ENCODE peak calls at places on chromosomes 3 and 15, in four cellular contexts. N is CD4-positive, alpha-beta T cell; O is cardiac muscle cell; W is DND-41. Q is an unnamed sample.
A peak's percentile ranks its signal among the peaks of the same experiment; 100 is the strongest.

GRCh38 chr3:18423401-18424212 is 1.5 kb downstream of the SATB1 start:
- DNase-seq in N (no peak), O (peak; percentile 64), W (peak; percentile 58), Q (peak; percentile 22)

GRCh38 chr3:107579372-107579771 is 56.6 kb downstream of the BBX start:
- DNase-seq in N (no peak), O (no peak), W (no peak), Q (no peak)

GRCh38 chr15:39959411-39959810 is 25.5 kb downstream of the EIF2AK4 start:
- DNase-seq in N (no peak), O (no peak), W (no peak), Q (no peak)

GRCh38 chr15:74383695-74384565 is 16.5 kb upstream of the CYP11A1 start:
- DNase-seq in N (no peak), O (peak; percentile 22), W (peak; percentile 41), Q (peak; percentile 70)

GRCh38 chr3:115789480-115789879 is 166.2 kb downstream of the GAP43 start:
- DNase-seq in N (no peak), O (no peak), W (no peak), Q (no peak)

GRCh38 chr15:94638183-94638582 is 406.8 kb downstream of the MCTP2 start:
- DNase-seq in N (no peak), O (no peak), W (no peak), Q (no peak)

GRCh38 chr3:123802007-123802630 is 82.0 kb downstream of the MYLK start:
- DNase-seq in N (no peak), O (no peak), W (no peak), Q (no peak)

GRCh38 chr15:100235030-100235617 is 106.7 kb downstream of the ADAMTS17 start:
- DNase-seq in N (no peak), O (no peak), W (no peak), Q (no peak)

GRCh38 chr15:85485956-85486567 is 105.7 kb downstream of the AKAP13 start:
- DNase-seq in N (peak; percentile 45), O (peak; percentile 81), W (peak; percentile 62), Q (no peak)

GRCh38 chr3:64571982-64572381 is 115.8 kb downstream of the ADAMTS9 start:
- DNase-seq in N (no peak), O (peak; percentile 66), W (no peak), Q (no peak)

GRCh38 chr3:64574194-64574593 is 113.6 kb downstream of the ADAMTS9 start:
- DNase-seq in N (no peak), O (no peak), W (no peak), Q (no peak)

GRCh38 chr3:64563776-64564175 is 124.0 kb downstream of the ADAMTS9 start:
- DNase-seq in N (no peak), O (no peak), W (no peak), Q (no peak)

GRCh38 chr3:64568895-64569509 is 118.8 kb downstream of the ADAMTS9 start:
- DNase-seq in N (no peak), O (no peak), W (no peak), Q (no peak)
- TF ChIP-seq CTCF in N (no peak), O (no peak), W (no peak), Q (no peak)

DNA sequence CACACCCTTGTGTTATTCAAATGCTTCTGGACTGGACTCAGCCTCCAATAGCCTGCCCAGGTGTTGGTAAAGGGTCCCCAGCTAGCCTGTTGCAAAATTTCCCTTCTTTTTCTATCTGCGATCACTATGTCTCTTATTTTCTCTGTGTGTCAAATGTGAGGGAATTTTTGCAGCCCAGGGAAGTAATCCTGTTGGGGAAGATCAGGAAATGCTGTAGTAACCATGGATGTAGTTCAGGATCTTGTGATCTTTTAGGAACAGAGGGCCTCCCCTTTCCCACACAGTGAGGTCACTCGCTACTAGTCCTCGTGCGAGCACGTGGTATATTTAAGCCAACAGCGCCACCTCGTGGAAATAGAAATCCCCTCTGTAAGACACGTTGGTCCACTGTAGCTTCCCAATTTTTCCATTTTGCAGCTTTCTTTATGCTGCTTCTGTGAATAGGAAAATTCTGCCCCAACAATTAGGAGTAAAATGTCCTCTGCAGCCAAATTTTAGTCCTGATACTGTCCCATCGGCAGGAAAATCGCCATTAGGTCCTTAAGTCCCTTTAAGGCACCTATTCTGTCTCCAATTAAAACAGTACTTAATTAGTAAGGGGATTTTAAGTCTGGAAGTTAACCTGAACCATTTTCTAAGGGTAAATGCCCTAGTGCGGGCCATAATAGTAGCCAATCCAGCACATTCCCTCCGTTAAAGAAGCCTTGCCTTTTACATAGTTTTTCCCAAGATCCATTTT is 4.0 kb upstream of the SMCO1 start:
- DNase-seq in N (peak; percentile 44), O (peak; percentile 79), W (peak; percentile 31), Q (no peak)
- TF ChIP-seq CTCF in N (peak; percentile 50), O (peak; percentile 42), W (peak; percentile 40), Q (no peak)

GRCh38 chr15:89899303-89899946 is 5.6 kb upstream of the AP3S2 start:
- DNase-seq in N (no peak), O (no peak), W (no peak), Q (no peak)

GRCh38 chr15:89893027-89893426 is 767 bp downstream of the AP3S2 start:
- DNase-seq in N (no peak), O (peak; percentile 47), W (no peak), Q (no peak)

GRCh38 chr15:89898146-89898545 is 4.4 kb upstream of the AP3S2 start:
- DNase-seq in N (no peak), O (no peak), W (no peak), Q (no peak)

GRCh38 chr15:89898628-89899302 is 5.0 kb upstream of the AP3S2 start:
- DNase-seq in N (peak; percentile 46), O (peak; percentile 58), W (peak; percentile 45), Q (peak; percentile 25)

GRCh38 chr15:89893696-89894450 is at the start of gene AP3S2:
- DNase-seq in N (peak; percentile 82), O (peak; percentile 97), W (peak; percentile 85), Q (peak; percentile 82)
- TF ChIP-seq CTCF in N (no peak), O (no peak), W (no peak), Q (no peak)

GRCh38 chr3:141845407-141846049 is 30.9 kb upstream of the ATP1B3 start:
- DNase-seq in N (peak; percentile 6), O (no peak), W (peak; percentile 40), Q (no peak)
- TF ChIP-seq CTCF in N (no peak), O (no peak), W (peak; percentile 48), Q (no peak)

GRCh38 chr3:181725830-181726229 is 14.1 kb downstream of the SOX2 start:
- DNase-seq in N (no peak), O (no peak), W (no peak), Q (no peak)

GRCh38 chr3:181727122-181728036 is 15.7 kb downstream of the SOX2 start:
- DNase-seq in N (no peak), O (no peak), W (no peak), Q (no peak)

GRCh38 chr3:181725033-181725775 is 13.5 kb downstream of the SOX2 start:
- DNase-seq in N (no peak), O (no peak), W (no peak), Q (no peak)

GRCh38 chr3:181728470-181728869 is 16.7 kb downstream of the SOX2 start:
- DNase-seq in N (no peak), O (no peak), W (no peak), Q (no peak)

DNA sequence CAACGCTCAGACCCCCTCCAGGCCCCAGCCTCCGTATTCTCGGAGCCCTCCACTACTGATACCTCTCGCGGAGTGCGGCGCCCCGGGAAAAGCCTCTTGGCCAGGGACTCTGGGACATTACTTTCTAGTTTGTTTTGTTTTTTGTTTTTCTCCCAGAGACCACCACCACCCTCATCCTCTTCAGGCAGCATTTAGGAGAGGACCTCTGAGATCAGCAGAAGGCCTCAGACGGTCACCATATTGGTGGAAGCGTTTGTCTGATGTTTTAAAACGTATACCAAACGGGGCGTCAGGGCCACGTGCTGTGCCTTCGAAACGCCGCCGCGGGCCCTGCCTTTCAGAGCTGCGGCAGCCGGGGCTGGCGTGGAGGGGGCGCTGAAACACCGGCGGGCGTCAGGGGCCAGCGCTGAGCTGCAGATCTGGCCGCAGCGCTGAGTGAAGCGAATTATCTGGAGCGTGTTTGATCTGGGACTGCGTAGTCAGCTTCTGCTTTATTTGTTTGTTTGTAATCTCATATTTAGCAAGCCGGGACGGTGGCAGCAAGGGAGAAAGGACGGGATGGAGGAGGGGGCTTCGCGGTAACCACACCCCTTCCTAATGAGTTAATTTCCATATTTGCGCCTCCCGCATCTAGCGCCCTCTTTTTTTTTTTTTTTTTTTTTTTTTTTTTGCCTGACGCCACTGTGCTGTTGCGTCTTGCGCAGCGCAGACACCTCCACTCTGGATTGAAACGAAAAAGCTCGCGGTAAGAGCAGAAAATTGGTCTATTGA is 14.8 kb downstream of the SOX2 start:
- DNase-seq in N (no peak), O (no peak), W (no peak), Q (no peak)
- TF ChIP-seq CTCF in N (no peak), O (no peak), W (no peak), Q (no peak)

GRCh38 chr3:195260286-195260905 is 10.6 kb downstream of the XXYLT1 start:
- DNase-seq in N (no peak), O (no peak), W (no peak), Q (no peak)
- TF ChIP-seq CTCF in N (peak; percentile 13), O (no peak), W (no peak), Q (no peak)

GRCh38 chr3:74891312-74891711 is 276.9 kb upstream of the CNTN3 start:
- DNase-seq in N (no peak), O (no peak), W (no peak), Q (no peak)

GRCh38 chr3:74897006-74897405 is 282.5 kb upstream of the CNTN3 start:
- DNase-seq in N (no peak), O (no peak), W (no peak), Q (no peak)
- TF ChIP-seq CTCF in N (no peak), O (no peak), W (peak; percentile 22), Q (no peak)

Q was measured in activated B cell treated with CpG ODN at 0.5 μM for 24 hours.